ENCODE peak calls at places on chromosomes 5 and 9, in six cellular contexts. H is cardiac fibroblast, Q is astrocyte of the spinal cord, J is AG09309, N is lower leg skin, W is epithelial cell of proximal tubule. K is an unnamed sample.

GRCh38 chr9:2072752-2073405 is 57.7 kb downstream of the SMARCA2 start:
- DNase-seq in W (no peak), H (no peak), N (no peak), Q (no peak), J (no peak), K (no peak)

GRCh38 chr5:132050661-132051371 is 9.6 kb upstream of the IL3 start:
- DNase-seq in J (no peak), W (no peak), Q (no peak), N (peak), H (no peak), K (no peak)

GRCh38 chr9:127336708-127337352 is 60.1 kb upstream of the SLC2A8 start:
- DNase-seq in H (peak), W (peak), J (peak), N (peak), Q (peak), K (peak)

GRCh38 chr5:137072376-137073174 is 426.6 kb downstream of the SPOCK1 start:
- DNase-seq in W (no peak), Q (no peak), H (peak), J (peak), N (peak), K (no peak)

GRCh38 chr9:34744295-34745221 is 34.6 kb upstream of the CCL21 start:
- DNase-seq in Q (peak), H (peak), N (no peak), W (peak), J (peak), K (peak)

GRCh38 chr9:33148367-33149019 is 18.6 kb downstream of the B4GALT1 start:
- DNase-seq in N (peak), W (no peak), Q (no peak), J (no peak), H (no peak), K (no peak)

GRCh38 chr9:27497883-27498553 is 26.1 kb upstream of the IFNK start:
- DNase-seq in N (no peak), W (no peak), J (no peak), H (no peak), Q (no peak), K (no peak)

GRCh38 chr9:34179528-34180138 is 790 bp downstream of the UBAP1 start:
- DNase-seq in N (no peak), H (peak), J (peak), W (peak), Q (peak), K (peak)

GRCh38 chr5:82367930-82368329 is 89.8 kb upstream of the RPS23 start:
- DNase-seq in Q (no peak), H (no peak), N (no peak), J (no peak), W (no peak), K (no peak)

GRCh38 chr5:82364497-82364896 is 86.3 kb upstream of the RPS23 start:
- DNase-seq in Q (peak), W (peak), H (peak), N (no peak), J (no peak), K (peak)

GRCh38 chr5:82363524-82363923 is 85.4 kb upstream of the RPS23 start:
- DNase-seq in W (no peak), N (no peak), Q (no peak), J (no peak), H (no peak), K (no peak)

GRCh38 chr5:82365744-82366228 is 87.6 kb upstream of the RPS23 start:
- DNase-seq in J (no peak), W (peak), Q (peak), H (peak), N (no peak), K (peak)

GRCh38 chr5:82365026-82365425 is 86.9 kb upstream of the RPS23 start:
- DNase-seq in J (no peak), W (no peak), Q (no peak), N (no peak), H (peak), K (no peak)
- TF ChIP-seq CTCF in J (no peak), W (no peak), Q (no peak), N (no peak), H (no peak), K (no peak)

GRCh38 chr5:130017173-130017572 is 112.9 kb downstream of the CHSY3 start:
- DNase-seq in N (no peak), W (no peak), H (no peak), J (no peak), Q (no peak), K (no peak)

DNA sequence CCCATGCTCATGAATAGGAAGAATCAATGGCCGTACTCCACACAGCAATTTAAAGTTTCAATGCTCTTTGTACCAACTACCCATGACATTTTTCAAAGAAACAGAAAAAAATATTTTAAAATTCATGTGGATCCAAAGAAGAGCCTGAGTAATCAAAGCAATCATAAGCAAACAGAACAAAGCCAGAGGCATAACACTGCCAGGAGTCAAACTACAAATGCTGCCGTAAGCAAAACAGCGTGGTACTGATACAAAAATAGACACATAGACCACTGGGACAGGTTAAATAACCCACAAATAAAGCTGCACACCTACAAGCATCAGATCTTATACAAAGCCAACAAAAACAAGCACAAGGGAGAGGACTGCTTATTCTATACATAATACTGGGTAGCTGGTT is 107.7 kb downstream of the CHSY3 start:
- DNase-seq in J (no peak), N (no peak), Q (no peak), W (no peak), H (no peak), K (no peak)
- TF ChIP-seq CTCF in J (no peak), N (no peak), Q (no peak), W (no peak), H (no peak), K (no peak)

DNA sequence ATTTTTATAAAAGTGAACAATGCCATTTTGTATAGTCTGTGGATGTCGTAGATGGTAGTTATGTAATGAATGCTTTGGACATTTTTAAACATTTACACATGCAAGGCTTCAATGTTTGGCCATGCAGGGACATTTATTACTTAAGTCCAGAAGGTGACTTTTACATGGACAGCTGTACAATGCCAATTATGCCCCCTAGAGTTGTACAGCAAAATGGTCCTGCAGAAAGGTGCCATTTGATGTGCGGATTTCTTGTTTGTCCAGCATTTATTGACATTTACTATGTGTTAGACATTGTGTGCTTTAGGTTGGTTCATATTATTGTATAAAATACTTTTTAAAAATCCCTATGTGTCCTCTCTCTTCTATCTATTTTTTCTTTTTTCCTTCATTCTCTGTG is 22.5 kb upstream of the COMMD10 start:
- DNase-seq in W (no peak), J (no peak), N (no peak), H (peak), Q (no peak), K (no peak)
- TF ChIP-seq CTCF in W (no peak), J (no peak), N (no peak), H (no peak), Q (no peak), K (no peak)

GRCh38 chr9:37266630-37267029 is 146.3 kb downstream of the ZCCHC7 start:
- DNase-seq in N (no peak), J (no peak), W (no peak), Q (no peak), H (no peak), K (no peak)

GRCh38 chr9:37264539-37264938 is 144.2 kb downstream of the ZCCHC7 start:
- DNase-seq in J (no peak), N (no peak), W (no peak), Q (no peak), H (no peak), K (no peak)

GRCh38 chr9:37259906-37260305 is 139.5 kb downstream of the ZCCHC7 start:
- DNase-seq in H (no peak), W (no peak), J (no peak), Q (no peak), N (no peak), K (no peak)

DNA sequence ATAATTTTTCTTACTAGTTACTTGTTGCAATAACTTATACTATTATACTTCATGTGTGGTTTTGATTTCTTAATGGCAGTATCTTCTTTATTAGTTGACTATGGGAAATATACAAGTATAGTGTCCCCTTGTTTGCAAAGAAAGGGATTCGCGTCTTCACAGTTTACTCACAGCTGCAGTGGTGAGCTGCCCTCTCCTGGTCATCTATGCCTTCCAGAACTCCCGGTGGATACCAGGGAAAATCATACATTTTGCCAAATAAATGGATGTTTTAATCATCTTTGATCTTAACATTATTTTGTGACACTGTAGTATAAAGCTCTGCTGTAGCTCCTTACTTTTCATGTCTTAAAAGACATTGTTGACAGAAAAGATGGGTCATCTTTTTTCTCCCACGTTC is 142.0 kb downstream of the ZCCHC7 start:
- DNase-seq in N (no peak), J (no peak), Q (peak), H (peak), W (no peak), K (peak)
- TF ChIP-seq CTCF in N (no peak), J (peak), Q (peak), H (peak), W (peak), K (peak)

GRCh38 chr5:154542000-154542399 is 64.0 kb upstream of the HAND1 start:
- DNase-seq in H (no peak), W (no peak), J (no peak), N (no peak), Q (no peak), K (no peak)

GRCh38 chr5:154543380-154543779 is 65.4 kb upstream of the HAND1 start:
- DNase-seq in H (peak), J (no peak), N (no peak), Q (peak), W (no peak), K (peak)

GRCh38 chr5:154540600-154540999 is 62.6 kb upstream of the HAND1 start:
- DNase-seq in W (no peak), J (no peak), H (no peak), N (no peak), Q (no peak), K (no peak)

GRCh38 chr5:154542581-154542980 is 64.6 kb upstream of the HAND1 start:
- DNase-seq in Q (no peak), J (no peak), H (no peak), W (no peak), N (no peak), K (no peak)

GRCh38 chr5:154541553-154541952 is 63.5 kb upstream of the HAND1 start:
- DNase-seq in H (no peak), N (no peak), J (no peak), W (no peak), Q (no peak), K (no peak)
- TF ChIP-seq CTCF in H (no peak), N (no peak), J (no peak), W (no peak), Q (no peak), K (no peak)

GRCh38 chr9:132066057-132066456 is 13.6 kb downstream of the MED27 start:
- DNase-seq in N (no peak), J (no peak), H (no peak), W (no peak), Q (no peak), K (no peak)
- TF ChIP-seq CTCF in N (no peak), J (no peak), H (no peak), W (no peak), Q (no peak), K (no peak)

GRCh38 chr5:153704110-153704509 is 213.6 kb downstream of the GRIA1 start:
- DNase-seq in H (no peak), Q (no peak), N (no peak), J (no peak), W (no peak), K (no peak)

GRCh38 chr5:153711755-153712154 is 221.3 kb downstream of the GRIA1 start:
- DNase-seq in W (no peak), J (no peak), N (no peak), Q (no peak), H (peak), K (no peak)

GRCh38 chr5:153712946-153713345 is 222.5 kb downstream of the GRIA1 start:
- DNase-seq in W (no peak), H (no peak), N (no peak), J (no peak), Q (no peak), K (no peak)

GRCh38 chr5:153707626-153708025 is 217.2 kb downstream of the GRIA1 start:
- DNase-seq in N (no peak), W (no peak), H (no peak), Q (no peak), J (no peak), K (no peak)
- TF ChIP-seq CTCF in N (no peak), W (no peak), H (no peak), Q (no peak), J (no peak), K (no peak)

GRCh38 chr9:135705376-135705775 is 3.4 kb downstream of the KCNT1 start:
- DNase-seq in W (no peak), H (no peak), J (no peak), Q (no peak), N (no peak), K (no peak)
- TF ChIP-seq CTCF in W (no peak), H (no peak), J (no peak), Q (no peak), N (no peak), K (no peak)

GRCh38 chr9:90296539-90296938 is 346.1 kb downstream of the DIRAS2 start:
- DNase-seq in N (no peak), J (no peak), Q (no peak), H (no peak), W (no peak), K (no peak)
- TF ChIP-seq CTCF in N (no peak), J (no peak), Q (no peak), H (no peak), W (no peak), K (no peak)